ENCODE peak calls at places on chromosome 5, in six cellular contexts. One of them, this sample, is unnamed.

GRCh38 chr5:96282020-96282419 is 151.0 kb downstream of the PCSK1 start:
- DNase-seq in H9: no peak
- DNase-seq in neuronal stem cell: no peak
- DNase-seq in mesenchymal stem cell: no peak
- DNase-seq in H1: no peak
- DNase-seq in trophoblast cell: no peak
- DNase-seq in this sample: no peak

GRCh38 chr5:1186351-1187233 is 14.8 kb upstream of the SLC6A19 start:
- DNase-seq in H9: no peak
- DNase-seq in neuronal stem cell: no peak
- DNase-seq in mesenchymal stem cell: no peak
- DNase-seq in H1: no peak
- DNase-seq in trophoblast cell: no peak
- DNase-seq in this sample: no peak

GRCh38 chr5:133340002-133340755 is 272.2 kb downstream of the FSTL4 start:
- DNase-seq in H9: no peak
- DNase-seq in neuronal stem cell: no peak
- DNase-seq in mesenchymal stem cell: no peak
- DNase-seq in H1: no peak
- DNase-seq in trophoblast cell: no peak
- DNase-seq in this sample: no peak

GRCh38 chr5:81971086-81971693 is 633 bp upstream of the ATG10 start:
- DNase-seq in H9: no peak
- DNase-seq in neuronal stem cell: no peak
- DNase-seq in mesenchymal stem cell: peak
- DNase-seq in H1: no peak
- DNase-seq in trophoblast cell: no peak
- DNase-seq in this sample: peak

GRCh38 chr5:172771439-172772111 is 580 bp upstream of the DUSP1 start:
- DNase-seq in H9: no peak
- DNase-seq in neuronal stem cell: no peak
- DNase-seq in mesenchymal stem cell: no peak
- DNase-seq in H1: no peak
- DNase-seq in trophoblast cell: no peak
- DNase-seq in this sample: no peak

GRCh38 chr5:149845601-149846000 is 99.0 kb downstream of the PDE6A start:
- DNase-seq in H9: no peak
- DNase-seq in neuronal stem cell: no peak
- DNase-seq in mesenchymal stem cell: no peak
- DNase-seq in H1: no peak
- DNase-seq in trophoblast cell: no peak
- DNase-seq in this sample: no peak

GRCh38 chr5:159021360-159022177 is 78.1 kb downstream of the EBF1 start:
- DNase-seq in H9: no peak
- DNase-seq in neuronal stem cell: no peak
- DNase-seq in mesenchymal stem cell: peak
- DNase-seq in H1: no peak
- DNase-seq in trophoblast cell: no peak
- DNase-seq in this sample: peak

GRCh38 chr5:112784726-112785125 is 47.0 kb downstream of the APC start:
- DNase-seq in H9: no peak
- DNase-seq in neuronal stem cell: no peak
- DNase-seq in mesenchymal stem cell: peak
- DNase-seq in H1: no peak
- DNase-seq in trophoblast cell: peak
- DNase-seq in this sample: peak

GRCh38 chr5:173012882-173013281 is 29.3 kb downstream of the ATP6V0E1 start:
- DNase-seq in H9: no peak
- DNase-seq in neuronal stem cell: no peak
- DNase-seq in mesenchymal stem cell: no peak
- DNase-seq in H1: no peak
- DNase-seq in trophoblast cell: peak
- DNase-seq in this sample: no peak

GRCh38 chr5:67494186-67494842 is 297.7 kb upstream of the CD180 start:
- DNase-seq in H9: no peak
- DNase-seq in neuronal stem cell: no peak
- DNase-seq in mesenchymal stem cell: no peak
- DNase-seq in H1: no peak
- DNase-seq in trophoblast cell: no peak
- DNase-seq in this sample: no peak

GRCh38 chr5:38466444-38467189 is 89.8 kb downstream of the LIFR start:
- DNase-seq in H9: no peak
- DNase-seq in neuronal stem cell: no peak
- DNase-seq in mesenchymal stem cell: no peak
- DNase-seq in H1: no peak
- DNase-seq in trophoblast cell: no peak
- DNase-seq in this sample: no peak

GRCh38 chr5:40649493-40650030 is 30.2 kb upstream of the PTGER4 start:
- DNase-seq in H9: no peak
- DNase-seq in neuronal stem cell: no peak
- DNase-seq in mesenchymal stem cell: no peak
- DNase-seq in H1: no peak
- DNase-seq in trophoblast cell: peak
- DNase-seq in this sample: no peak

GRCh38 chr5:29262683-29263082 is 1930.8 kb upstream of the CDH6 start:
- DNase-seq in H9: no peak
- DNase-seq in neuronal stem cell: no peak
- DNase-seq in mesenchymal stem cell: peak
- DNase-seq in H1: no peak
- DNase-seq in trophoblast cell: no peak
- DNase-seq in this sample: no peak

GRCh38 chr5:6832994-6833393 is 119.8 kb downstream of the TENT4A start:
- DNase-seq in H9: no peak
- DNase-seq in neuronal stem cell: no peak
- DNase-seq in mesenchymal stem cell: no peak
- DNase-seq in H1: no peak
- DNase-seq in trophoblast cell: no peak
- DNase-seq in this sample: no peak

GRCh38 chr5:145568581-145568980 is 266.6 kb downstream of the PRELID2 start:
- DNase-seq in H9: no peak
- DNase-seq in neuronal stem cell: no peak
- DNase-seq in mesenchymal stem cell: no peak
- DNase-seq in H1: no peak
- DNase-seq in trophoblast cell: no peak
- DNase-seq in this sample: peak

GRCh38 chr5:66440202-66440680 is 156.0 kb upstream of the MAST4 start:
- DNase-seq in H9: no peak
- DNase-seq in neuronal stem cell: no peak
- DNase-seq in mesenchymal stem cell: peak
- DNase-seq in H1: no peak
- DNase-seq in trophoblast cell: no peak
- DNase-seq in this sample: peak

GRCh38 chr5:1336106-1336561 is 8.8 kb downstream of the CLPTM1L start:
- DNase-seq in H9: no peak
- DNase-seq in neuronal stem cell: no peak
- DNase-seq in mesenchymal stem cell: no peak
- DNase-seq in H1: no peak
- DNase-seq in trophoblast cell: no peak
- DNase-seq in this sample: no peak

GRCh38 chr5:115978779-115979178 is 16.5 kb downstream of the LVRN start:
- DNase-seq in H9: no peak
- DNase-seq in neuronal stem cell: no peak
- DNase-seq in mesenchymal stem cell: peak
- DNase-seq in H1: no peak
- DNase-seq in trophoblast cell: no peak
- DNase-seq in this sample: no peak

GRCh38 chr5:96679293-96679692 is 17.1 kb downstream of the CAST start:
- DNase-seq in H9: no peak
- DNase-seq in neuronal stem cell: no peak
- DNase-seq in mesenchymal stem cell: no peak
- DNase-seq in H1: no peak
- DNase-seq in trophoblast cell: no peak
- DNase-seq in this sample: no peak

GRCh38 chr5:14738050-14738449 is 73.5 kb downstream of the OTULIN start:
- DNase-seq in H9: no peak
- DNase-seq in neuronal stem cell: no peak
- DNase-seq in mesenchymal stem cell: no peak
- DNase-seq in H1: no peak
- DNase-seq in trophoblast cell: no peak
- DNase-seq in this sample: no peak

GRCh38 chr5:180920710-180921109 is 21.8 kb downstream of the BTNL8 start:
- DNase-seq in H9: no peak
- DNase-seq in neuronal stem cell: no peak
- DNase-seq in mesenchymal stem cell: no peak
- DNase-seq in H1: no peak
- DNase-seq in trophoblast cell: no peak
- DNase-seq in this sample: no peak

GRCh38 chr5:40871177-40871576 is 30.0 kb downstream of the CARD6 start:
- DNase-seq in H9: no peak
- DNase-seq in neuronal stem cell: no peak
- DNase-seq in mesenchymal stem cell: no peak
- DNase-seq in H1: peak
- DNase-seq in trophoblast cell: no peak
- DNase-seq in this sample: peak

GRCh38 chr5:117188207-117188606 is 613.6 kb upstream of the SEMA6A start:
- DNase-seq in H9: no peak
- DNase-seq in neuronal stem cell: no peak
- DNase-seq in mesenchymal stem cell: peak
- DNase-seq in H1: no peak
- DNase-seq in trophoblast cell: no peak
- DNase-seq in this sample: no peak

GRCh38 chr5:74095871-74096270 is 469.9 kb downstream of the ARHGEF28 start:
- DNase-seq in H9: no peak
- DNase-seq in neuronal stem cell: no peak
- DNase-seq in mesenchymal stem cell: peak
- DNase-seq in H1: no peak
- DNase-seq in trophoblast cell: peak
- DNase-seq in this sample: peak

GRCh38 chr5:95644351-95645042 is 2.1 kb upstream of the RFESD start:
- DNase-seq in H9: peak
- DNase-seq in neuronal stem cell: peak
- DNase-seq in mesenchymal stem cell: peak
- DNase-seq in H1: peak
- DNase-seq in trophoblast cell: peak
- DNase-seq in this sample: peak

GRCh38 chr5:122473138-122473843 is 161.3 kb downstream of the SNCAIP start:
- DNase-seq in H9: no peak
- DNase-seq in neuronal stem cell: no peak
- DNase-seq in mesenchymal stem cell: peak
- DNase-seq in H1: no peak
- DNase-seq in trophoblast cell: no peak
- DNase-seq in this sample: no peak
- H3K18ac ChIP-seq in H9: no peak
- H3K18ac ChIP-seq in neuronal stem cell: no peak
- H3K18ac ChIP-seq in mesenchymal stem cell: no peak
- H3K18ac ChIP-seq in H1: peak
- H3K18ac ChIP-seq in trophoblast cell: no peak
- H3K18ac ChIP-seq in this sample: no peak

GRCh38 chr5:178126556-178126955 is 4.3 kb upstream of the RMND5B start:
- DNase-seq in H9: peak
- DNase-seq in neuronal stem cell: peak
- DNase-seq in mesenchymal stem cell: no peak
- DNase-seq in H1: no peak
- DNase-seq in trophoblast cell: no peak
- DNase-seq in this sample: no peak
- H4K91ac ChIP-seq in H9: no peak
- H4K91ac ChIP-seq in neuronal stem cell: no peak
- H4K91ac ChIP-seq in mesenchymal stem cell: no peak
- H4K91ac ChIP-seq in H1: no peak
- H4K91ac ChIP-seq in trophoblast cell: no peak
- H4K91ac ChIP-seq in this sample: no peak

DNA sequence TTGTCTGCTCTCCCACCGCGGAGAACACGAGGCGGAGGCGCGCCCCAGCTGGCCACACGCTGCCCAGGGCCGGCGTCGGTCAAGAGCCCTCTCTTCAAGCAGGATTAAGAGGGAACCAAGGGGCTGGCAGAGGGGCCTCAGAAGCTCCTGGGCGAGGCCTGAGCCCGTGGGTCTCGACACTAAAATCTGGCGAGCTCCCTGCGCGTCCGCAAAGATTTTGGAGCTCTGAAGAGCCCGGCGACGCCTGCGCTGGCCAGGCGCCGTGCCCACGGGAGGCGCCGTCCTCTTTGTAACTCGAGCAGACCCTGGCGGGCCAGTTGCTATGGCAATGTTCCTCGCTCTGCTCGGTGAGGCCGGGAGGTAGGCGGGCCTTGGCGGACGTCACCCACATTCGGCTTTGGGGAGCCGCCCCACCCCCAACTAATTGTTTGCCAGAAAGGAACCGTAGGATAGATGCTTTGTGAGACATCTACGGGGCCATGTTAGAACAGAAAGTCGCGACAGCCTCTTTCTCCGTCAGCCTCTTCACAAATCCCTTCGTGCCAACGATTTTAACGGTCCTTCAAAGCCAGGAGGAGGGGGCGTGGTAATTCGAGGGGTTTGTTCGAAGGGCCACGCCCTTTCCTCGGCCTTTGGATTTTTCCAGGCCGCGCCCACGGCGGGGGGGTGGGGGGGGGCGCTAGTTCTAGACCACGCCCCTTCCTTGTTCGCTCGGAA is 735 bp upstream of the CNOT8 start:
- DNase-seq in H9: peak
- DNase-seq in neuronal stem cell: peak
- DNase-seq in mesenchymal stem cell: peak
- DNase-seq in H1: peak
- DNase-seq in trophoblast cell: peak
- DNase-seq in this sample: peak
- H3K18ac ChIP-seq in H9: peak
- H3K18ac ChIP-seq in neuronal stem cell: peak
- H3K18ac ChIP-seq in mesenchymal stem cell: peak
- H3K18ac ChIP-seq in H1: peak
- H3K18ac ChIP-seq in trophoblast cell: peak
- H3K18ac ChIP-seq in this sample: peak

GRCh38 chr5:33737284-33737683 is 154.5 kb downstream of the ADAMTS12 start:
- DNase-seq in H9: no peak
- DNase-seq in neuronal stem cell: no peak
- DNase-seq in mesenchymal stem cell: no peak
- DNase-seq in H1: no peak
- DNase-seq in trophoblast cell: no peak
- DNase-seq in this sample: no peak

GRCh38 chr5:33733225-33733624 is 158.6 kb downstream of the ADAMTS12 start:
- DNase-seq in H9: no peak
- DNase-seq in neuronal stem cell: no peak
- DNase-seq in mesenchymal stem cell: no peak
- DNase-seq in H1: no peak
- DNase-seq in trophoblast cell: no peak
- DNase-seq in this sample: no peak

GRCh38 chr5:33736510-33736909 is 155.3 kb downstream of the ADAMTS12 start:
- DNase-seq in H9: no peak
- DNase-seq in neuronal stem cell: no peak
- DNase-seq in mesenchymal stem cell: peak
- DNase-seq in H1: no peak
- DNase-seq in trophoblast cell: peak
- DNase-seq in this sample: peak

GRCh38 chr5:33737697-33738096 is 154.1 kb downstream of the ADAMTS12 start:
- DNase-seq in H9: no peak
- DNase-seq in neuronal stem cell: no peak
- DNase-seq in mesenchymal stem cell: peak
- DNase-seq in H1: no peak
- DNase-seq in trophoblast cell: no peak
- DNase-seq in this sample: no peak

DNA sequence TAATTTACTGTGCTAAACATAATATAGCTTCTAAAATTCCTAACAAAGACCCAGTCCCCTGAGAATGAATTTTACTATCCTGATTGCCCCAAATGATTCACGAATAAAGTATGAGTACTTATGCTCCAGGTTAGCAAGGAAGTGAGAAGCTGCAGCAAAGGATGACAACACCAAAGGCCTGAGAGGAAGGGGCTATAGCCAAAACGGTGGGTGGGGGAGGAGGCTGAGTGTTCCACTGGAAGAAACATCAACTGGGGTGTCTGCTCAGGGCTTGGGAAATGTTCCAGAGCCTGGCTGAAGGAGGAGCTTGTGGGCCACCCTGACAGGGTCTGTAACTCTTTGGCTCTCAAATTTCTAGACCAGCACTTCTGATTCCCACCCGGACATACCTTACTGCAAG is 157.2 kb downstream of the ADAMTS12 start:
- DNase-seq in H9: no peak
- DNase-seq in neuronal stem cell: no peak
- DNase-seq in mesenchymal stem cell: peak
- DNase-seq in H1: no peak
- DNase-seq in trophoblast cell: no peak
- DNase-seq in this sample: peak
- H4K91ac ChIP-seq in H9: no peak
- H4K91ac ChIP-seq in neuronal stem cell: no peak
- H4K91ac ChIP-seq in mesenchymal stem cell: peak
- H4K91ac ChIP-seq in H1: no peak
- H4K91ac ChIP-seq in trophoblast cell: no peak
- H4K91ac ChIP-seq in this sample: no peak